ENCODE peak calls at places on chromosomes 7 and 10, in eight cellular contexts. One of them, this sample, is unnamed.

GRCh38 chr7:66047426-66047825 is 28.2 kb upstream of the ASL start:
- DNase-seq in neural crest cell: no peak
- DNase-seq in AG08395: peak
- DNase-seq in NCI-H1105 treated with DMSO at 0.1 percent for 48 hours: no peak
- DNase-seq in right cardiac atrium: no peak
- DNase-seq in K562: peak
- DNase-seq in GOT3: peak
- DNase-seq in activated CD4-positive, CD25-positive, alpha-beta regulatory T cell treated with anti-CD3 and anti-CD28 coated beads, Interleukin-2, amount 50 U/mL, for 16 hours: no peak
- DNase-seq in this sample: no peak

GRCh38 chr7:103735377-103735776 is 254.1 kb downstream of the RELN start:
- DNase-seq in K562: no peak
- DNase-seq in right cardiac atrium: no peak
- DNase-seq in neural crest cell: no peak
- DNase-seq in activated CD4-positive, CD25-positive, alpha-beta regulatory T cell treated with anti-CD3 and anti-CD28 coated beads, Interleukin-2, amount 50 U/mL, for 16 hours: no peak
- DNase-seq in AG08395: no peak
- DNase-seq in GOT3: no peak
- DNase-seq in NCI-H1105 treated with DMSO at 0.1 percent for 48 hours: no peak
- DNase-seq in this sample: no peak

GRCh38 chr10:89275383-89275782 is 23.8 kb upstream of the LIPA start:
- DNase-seq in K562: no peak
- DNase-seq in NCI-H1105 treated with DMSO at 0.1 percent for 48 hours: no peak
- DNase-seq in AG08395: no peak
- DNase-seq in activated CD4-positive, CD25-positive, alpha-beta regulatory T cell treated with anti-CD3 and anti-CD28 coated beads, Interleukin-2, amount 50 U/mL, for 16 hours: no peak
- DNase-seq in GOT3: no peak
- DNase-seq in right cardiac atrium: no peak
- DNase-seq in neural crest cell: no peak
- DNase-seq in this sample: no peak

GRCh38 chr10:122446668-122447410 is 7.6 kb upstream of the ARMS2 start:
- DNase-seq in activated CD4-positive, CD25-positive, alpha-beta regulatory T cell treated with anti-CD3 and anti-CD28 coated beads, Interleukin-2, amount 50 U/mL, for 16 hours: no peak
- DNase-seq in right cardiac atrium: no peak
- DNase-seq in GOT3: no peak
- DNase-seq in neural crest cell: no peak
- DNase-seq in NCI-H1105 treated with DMSO at 0.1 percent for 48 hours: no peak
- DNase-seq in AG08395: no peak
- DNase-seq in K562: peak
- DNase-seq in this sample: no peak

GRCh38 chr10:69861251-69862240 is 59.8 kb downstream of the COL13A1 start:
- DNase-seq in activated CD4-positive, CD25-positive, alpha-beta regulatory T cell treated with anti-CD3 and anti-CD28 coated beads, Interleukin-2, amount 50 U/mL, for 16 hours: no peak
- DNase-seq in neural crest cell: no peak
- DNase-seq in GOT3: peak
- DNase-seq in K562: peak
- DNase-seq in right cardiac atrium: no peak
- DNase-seq in AG08395: peak
- DNase-seq in NCI-H1105 treated with DMSO at 0.1 percent for 48 hours: peak
- DNase-seq in this sample: no peak

GRCh38 chr10:95788830-95789229 is 32.9 kb downstream of the ENTPD1 start:
- DNase-seq in neural crest cell: no peak
- DNase-seq in GOT3: no peak
- DNase-seq in activated CD4-positive, CD25-positive, alpha-beta regulatory T cell treated with anti-CD3 and anti-CD28 coated beads, Interleukin-2, amount 50 U/mL, for 16 hours: no peak
- DNase-seq in AG08395: peak
- DNase-seq in right cardiac atrium: no peak
- DNase-seq in K562: no peak
- DNase-seq in NCI-H1105 treated with DMSO at 0.1 percent for 48 hours: no peak
- DNase-seq in this sample: no peak

GRCh38 chr7:3300221-3300650 is 816 bp upstream of the SDK1 start:
- DNase-seq in right cardiac atrium: no peak
- DNase-seq in neural crest cell: no peak
- DNase-seq in K562: no peak
- DNase-seq in activated CD4-positive, CD25-positive, alpha-beta regulatory T cell treated with anti-CD3 and anti-CD28 coated beads, Interleukin-2, amount 50 U/mL, for 16 hours: no peak
- DNase-seq in GOT3: no peak
- DNase-seq in NCI-H1105 treated with DMSO at 0.1 percent for 48 hours: no peak
- DNase-seq in AG08395: no peak
- DNase-seq in this sample: no peak

GRCh38 chr7:5330288-5330687 is 47.5 kb downstream of the SLC29A4 start:
- DNase-seq in GOT3: no peak
- DNase-seq in AG08395: no peak
- DNase-seq in activated CD4-positive, CD25-positive, alpha-beta regulatory T cell treated with anti-CD3 and anti-CD28 coated beads, Interleukin-2, amount 50 U/mL, for 16 hours: no peak
- DNase-seq in K562: no peak
- DNase-seq in neural crest cell: no peak
- DNase-seq in NCI-H1105 treated with DMSO at 0.1 percent for 48 hours: no peak
- DNase-seq in right cardiac atrium: no peak
- DNase-seq in this sample: no peak

GRCh38 chr10:132637477-132638129 is 100.0 kb downstream of the INPP5A start:
- DNase-seq in NCI-H1105 treated with DMSO at 0.1 percent for 48 hours: peak
- DNase-seq in right cardiac atrium: no peak
- DNase-seq in neural crest cell: peak
- DNase-seq in activated CD4-positive, CD25-positive, alpha-beta regulatory T cell treated with anti-CD3 and anti-CD28 coated beads, Interleukin-2, amount 50 U/mL, for 16 hours: no peak
- DNase-seq in K562: peak
- DNase-seq in AG08395: peak
- DNase-seq in GOT3: no peak
- DNase-seq in this sample: peak

GRCh38 chr10:62726638-62727037 is 77.9 kb upstream of the ADO start:
- DNase-seq in right cardiac atrium: no peak
- DNase-seq in activated CD4-positive, CD25-positive, alpha-beta regulatory T cell treated with anti-CD3 and anti-CD28 coated beads, Interleukin-2, amount 50 U/mL, for 16 hours: no peak
- DNase-seq in neural crest cell: no peak
- DNase-seq in NCI-H1105 treated with DMSO at 0.1 percent for 48 hours: no peak
- DNase-seq in AG08395: no peak
- DNase-seq in GOT3: no peak
- DNase-seq in K562: no peak
- DNase-seq in this sample: no peak

GRCh38 chr7:1403844-1404404 is 55.3 kb downstream of the MICALL2 start:
- DNase-seq in right cardiac atrium: peak
- DNase-seq in NCI-H1105 treated with DMSO at 0.1 percent for 48 hours: peak
- DNase-seq in AG08395: peak
- DNase-seq in activated CD4-positive, CD25-positive, alpha-beta regulatory T cell treated with anti-CD3 and anti-CD28 coated beads, Interleukin-2, amount 50 U/mL, for 16 hours: no peak
- DNase-seq in K562: no peak
- DNase-seq in neural crest cell: no peak
- DNase-seq in GOT3: no peak
- DNase-seq in this sample: no peak

GRCh38 chr10:132123606-132124005 is 57.9 kb downstream of the JAKMIP3 start:
- DNase-seq in AG08395: no peak
- DNase-seq in right cardiac atrium: no peak
- DNase-seq in NCI-H1105 treated with DMSO at 0.1 percent for 48 hours: no peak
- DNase-seq in activated CD4-positive, CD25-positive, alpha-beta regulatory T cell treated with anti-CD3 and anti-CD28 coated beads, Interleukin-2, amount 50 U/mL, for 16 hours: no peak
- DNase-seq in GOT3: no peak
- DNase-seq in K562: no peak
- DNase-seq in neural crest cell: no peak
- DNase-seq in this sample: no peak

GRCh38 chr10:114719311-114719710 is 61.2 kb upstream of the ABLIM1 start:
- DNase-seq in GOT3: no peak
- DNase-seq in right cardiac atrium: no peak
- DNase-seq in neural crest cell: no peak
- DNase-seq in K562: no peak
- DNase-seq in AG08395: no peak
- DNase-seq in activated CD4-positive, CD25-positive, alpha-beta regulatory T cell treated with anti-CD3 and anti-CD28 coated beads, Interleukin-2, amount 50 U/mL, for 16 hours: no peak
- DNase-seq in NCI-H1105 treated with DMSO at 0.1 percent for 48 hours: peak
- DNase-seq in this sample: no peak

GRCh38 chr10:61744469-61744868 is 81.7 kb downstream of the CABCOCO1 start:
- DNase-seq in AG08395: no peak
- DNase-seq in NCI-H1105 treated with DMSO at 0.1 percent for 48 hours: no peak
- DNase-seq in K562: peak
- DNase-seq in neural crest cell: no peak
- DNase-seq in right cardiac atrium: no peak
- DNase-seq in activated CD4-positive, CD25-positive, alpha-beta regulatory T cell treated with anti-CD3 and anti-CD28 coated beads, Interleukin-2, amount 50 U/mL, for 16 hours: no peak
- DNase-seq in GOT3: no peak
- DNase-seq in this sample: no peak

GRCh38 chr7:22001345-22002004 is 55.8 kb upstream of the CDCA7L start:
- DNase-seq in AG08395: peak
- DNase-seq in GOT3: peak
- DNase-seq in K562: peak
- DNase-seq in right cardiac atrium: no peak
- DNase-seq in NCI-H1105 treated with DMSO at 0.1 percent for 48 hours: peak
- DNase-seq in neural crest cell: peak
- DNase-seq in activated CD4-positive, CD25-positive, alpha-beta regulatory T cell treated with anti-CD3 and anti-CD28 coated beads, Interleukin-2, amount 50 U/mL, for 16 hours: no peak
- DNase-seq in this sample: no peak

GRCh38 chr10:118504044-118504944 is 91.2 kb downstream of the PRLHR start:
- DNase-seq in NCI-H1105 treated with DMSO at 0.1 percent for 48 hours: no peak
- DNase-seq in neural crest cell: no peak
- DNase-seq in AG08395: peak
- DNase-seq in right cardiac atrium: no peak
- DNase-seq in activated CD4-positive, CD25-positive, alpha-beta regulatory T cell treated with anti-CD3 and anti-CD28 coated beads, Interleukin-2, amount 50 U/mL, for 16 hours: no peak
- DNase-seq in GOT3: peak
- DNase-seq in K562: peak
- DNase-seq in this sample: no peak

GRCh38 chr10:78248651-78249464 is 215.2 kb downstream of the RPS24 start:
- DNase-seq in activated CD4-positive, CD25-positive, alpha-beta regulatory T cell treated with anti-CD3 and anti-CD28 coated beads, Interleukin-2, amount 50 U/mL, for 16 hours: no peak
- DNase-seq in K562: no peak
- DNase-seq in NCI-H1105 treated with DMSO at 0.1 percent for 48 hours: no peak
- DNase-seq in neural crest cell: no peak
- DNase-seq in right cardiac atrium: no peak
- DNase-seq in AG08395: peak
- DNase-seq in GOT3: no peak
- DNase-seq in this sample: no peak

GRCh38 chr10:34280599-34281374 is 534.3 kb downstream of the PARD3 start:
- DNase-seq in GOT3: no peak
- DNase-seq in neural crest cell: no peak
- DNase-seq in NCI-H1105 treated with DMSO at 0.1 percent for 48 hours: no peak
- DNase-seq in right cardiac atrium: no peak
- DNase-seq in K562: peak
- DNase-seq in AG08395: peak
- DNase-seq in activated CD4-positive, CD25-positive, alpha-beta regulatory T cell treated with anti-CD3 and anti-CD28 coated beads, Interleukin-2, amount 50 U/mL, for 16 hours: no peak
- DNase-seq in this sample: no peak

GRCh38 chr7:102318482-102318971 is 31.9 kb downstream of the SH2B2 start:
- DNase-seq in AG08395: no peak
- DNase-seq in K562: peak
- DNase-seq in GOT3: no peak
- DNase-seq in neural crest cell: no peak
- DNase-seq in NCI-H1105 treated with DMSO at 0.1 percent for 48 hours: peak
- DNase-seq in right cardiac atrium: peak
- DNase-seq in activated CD4-positive, CD25-positive, alpha-beta regulatory T cell treated with anti-CD3 and anti-CD28 coated beads, Interleukin-2, amount 50 U/mL, for 16 hours: no peak
- DNase-seq in this sample: peak

GRCh38 chr10:1196656-1197055 is 140.5 kb downstream of the WDR37 start:
- DNase-seq in AG08395: no peak
- DNase-seq in NCI-H1105 treated with DMSO at 0.1 percent for 48 hours: no peak
- DNase-seq in activated CD4-positive, CD25-positive, alpha-beta regulatory T cell treated with anti-CD3 and anti-CD28 coated beads, Interleukin-2, amount 50 U/mL, for 16 hours: no peak
- DNase-seq in right cardiac atrium: no peak
- DNase-seq in neural crest cell: no peak
- DNase-seq in GOT3: no peak
- DNase-seq in K562: no peak
- DNase-seq in this sample: no peak

GRCh38 chr7:113710310-113711106 is 208.3 kb downstream of the PPP1R3A start:
- DNase-seq in AG08395: peak
- DNase-seq in NCI-H1105 treated with DMSO at 0.1 percent for 48 hours: peak
- DNase-seq in activated CD4-positive, CD25-positive, alpha-beta regulatory T cell treated with anti-CD3 and anti-CD28 coated beads, Interleukin-2, amount 50 U/mL, for 16 hours: no peak
- DNase-seq in right cardiac atrium: no peak
- DNase-seq in neural crest cell: peak
- DNase-seq in K562: peak
- DNase-seq in GOT3: no peak
- DNase-seq in this sample: no peak

GRCh38 chr10:8051851-8052257 is 2.6 kb upstream of the GATA3 start:
- DNase-seq in neural crest cell: no peak
- DNase-seq in NCI-H1105 treated with DMSO at 0.1 percent for 48 hours: no peak
- DNase-seq in K562: no peak
- DNase-seq in right cardiac atrium: no peak
- DNase-seq in activated CD4-positive, CD25-positive, alpha-beta regulatory T cell treated with anti-CD3 and anti-CD28 coated beads, Interleukin-2, amount 50 U/mL, for 16 hours: no peak
- DNase-seq in AG08395: no peak
- DNase-seq in GOT3: no peak
- DNase-seq in this sample: no peak

GRCh38 chr10:74575191-74575720 is 251.1 kb upstream of the KAT6B start:
- DNase-seq in GOT3: no peak
- DNase-seq in neural crest cell: no peak
- DNase-seq in activated CD4-positive, CD25-positive, alpha-beta regulatory T cell treated with anti-CD3 and anti-CD28 coated beads, Interleukin-2, amount 50 U/mL, for 16 hours: no peak
- DNase-seq in right cardiac atrium: no peak
- DNase-seq in AG08395: no peak
- DNase-seq in NCI-H1105 treated with DMSO at 0.1 percent for 48 hours: no peak
- DNase-seq in K562: no peak
- DNase-seq in this sample: no peak

GRCh38 chr10:125011926-125012705 is 70.2 kb downstream of the ZRANB1 start:
- DNase-seq in K562: no peak
- DNase-seq in activated CD4-positive, CD25-positive, alpha-beta regulatory T cell treated with anti-CD3 and anti-CD28 coated beads, Interleukin-2, amount 50 U/mL, for 16 hours: no peak
- DNase-seq in AG08395: no peak
- DNase-seq in GOT3: no peak
- DNase-seq in NCI-H1105 treated with DMSO at 0.1 percent for 48 hours: no peak
- DNase-seq in neural crest cell: no peak
- DNase-seq in right cardiac atrium: peak
- DNase-seq in this sample: peak

GRCh38 chr7:30335763-30336487 is 51.5 kb downstream of the ZNRF2 start:
- DNase-seq in NCI-H1105 treated with DMSO at 0.1 percent for 48 hours: no peak
- DNase-seq in neural crest cell: no peak
- DNase-seq in K562: no peak
- DNase-seq in AG08395: no peak
- DNase-seq in right cardiac atrium: no peak
- DNase-seq in activated CD4-positive, CD25-positive, alpha-beta regulatory T cell treated with anti-CD3 and anti-CD28 coated beads, Interleukin-2, amount 50 U/mL, for 16 hours: no peak
- DNase-seq in GOT3: no peak
- DNase-seq in this sample: no peak

GRCh38 chr7:2475678-2476015 is 551 bp downstream of the GRIFIN start:
- DNase-seq in K562: no peak
- DNase-seq in NCI-H1105 treated with DMSO at 0.1 percent for 48 hours: no peak
- DNase-seq in activated CD4-positive, CD25-positive, alpha-beta regulatory T cell treated with anti-CD3 and anti-CD28 coated beads, Interleukin-2, amount 50 U/mL, for 16 hours: no peak
- DNase-seq in right cardiac atrium: no peak
- DNase-seq in GOT3: no peak
- DNase-seq in neural crest cell: no peak
- DNase-seq in AG08395: no peak
- DNase-seq in this sample: no peak

GRCh38 chr10:33330543-33331019 is 3.9 kb downstream of the NRP1 start:
- DNase-seq in K562: peak
- DNase-seq in right cardiac atrium: peak
- DNase-seq in NCI-H1105 treated with DMSO at 0.1 percent for 48 hours: peak
- DNase-seq in neural crest cell: peak
- DNase-seq in activated CD4-positive, CD25-positive, alpha-beta regulatory T cell treated with anti-CD3 and anti-CD28 coated beads, Interleukin-2, amount 50 U/mL, for 16 hours: peak
- DNase-seq in AG08395: peak
- DNase-seq in GOT3: no peak
- DNase-seq in this sample: peak

GRCh38 chr10:83725567-83725966 is 413.7 kb upstream of the GHITM start:
- DNase-seq in K562: no peak
- DNase-seq in GOT3: no peak
- DNase-seq in activated CD4-positive, CD25-positive, alpha-beta regulatory T cell treated with anti-CD3 and anti-CD28 coated beads, Interleukin-2, amount 50 U/mL, for 16 hours: no peak
- DNase-seq in neural crest cell: no peak
- DNase-seq in NCI-H1105 treated with DMSO at 0.1 percent for 48 hours: no peak
- DNase-seq in right cardiac atrium: no peak
- DNase-seq in AG08395: no peak
- DNase-seq in this sample: no peak

GRCh38 chr10:109773818-109774440 is 149.4 kb downstream of the XPNPEP1 start:
- DNase-seq in right cardiac atrium: no peak
- DNase-seq in K562: peak
- DNase-seq in activated CD4-positive, CD25-positive, alpha-beta regulatory T cell treated with anti-CD3 and anti-CD28 coated beads, Interleukin-2, amount 50 U/mL, for 16 hours: no peak
- DNase-seq in AG08395: peak
- DNase-seq in neural crest cell: no peak
- DNase-seq in NCI-H1105 treated with DMSO at 0.1 percent for 48 hours: peak
- DNase-seq in GOT3: no peak
- DNase-seq in this sample: no peak

GRCh38 chr10:99297033-99297432 is 32.1 kb upstream of the CNNM1 start:
- DNase-seq in K562: no peak
- DNase-seq in right cardiac atrium: no peak
- DNase-seq in activated CD4-positive, CD25-positive, alpha-beta regulatory T cell treated with anti-CD3 and anti-CD28 coated beads, Interleukin-2, amount 50 U/mL, for 16 hours: no peak
- DNase-seq in AG08395: no peak
- DNase-seq in GOT3: no peak
- DNase-seq in NCI-H1105 treated with DMSO at 0.1 percent for 48 hours: no peak
- DNase-seq in neural crest cell: no peak
- DNase-seq in this sample: no peak

GRCh38 chr10:49284356-49284755 is 14.6 kb upstream of the C10orf71 start:
- DNase-seq in K562: no peak
- DNase-seq in NCI-H1105 treated with DMSO at 0.1 percent for 48 hours: no peak
- DNase-seq in right cardiac atrium: no peak
- DNase-seq in neural crest cell: no peak
- DNase-seq in AG08395: no peak
- DNase-seq in activated CD4-positive, CD25-positive, alpha-beta regulatory T cell treated with anti-CD3 and anti-CD28 coated beads, Interleukin-2, amount 50 U/mL, for 16 hours: no peak
- DNase-seq in GOT3: no peak
- DNase-seq in this sample: no peak

GRCh38 chr10:3828404-3829192 is 43.6 kb upstream of the KLF6 start:
- DNase-seq in activated CD4-positive, CD25-positive, alpha-beta regulatory T cell treated with anti-CD3 and anti-CD28 coated beads, Interleukin-2, amount 50 U/mL, for 16 hours: peak
- DNase-seq in right cardiac atrium: no peak
- DNase-seq in AG08395: peak
- DNase-seq in neural crest cell: no peak
- DNase-seq in GOT3: no peak
- DNase-seq in K562: peak
- DNase-seq in NCI-H1105 treated with DMSO at 0.1 percent for 48 hours: no peak
- DNase-seq in this sample: no peak

GRCh38 chr10:24642921-24643678 is 80.6 kb downstream of the ARHGAP21 start:
- DNase-seq in activated CD4-positive, CD25-positive, alpha-beta regulatory T cell treated with anti-CD3 and anti-CD28 coated beads, Interleukin-2, amount 50 U/mL, for 16 hours: no peak
- DNase-seq in NCI-H1105 treated with DMSO at 0.1 percent for 48 hours: peak
- DNase-seq in AG08395: peak
- DNase-seq in GOT3: no peak
- DNase-seq in right cardiac atrium: no peak
- DNase-seq in neural crest cell: no peak
- DNase-seq in K562: peak
- DNase-seq in this sample: no peak

GRCh38 chr7:150567168-150567567 is at the start of gene GIMAP4:
- DNase-seq in activated CD4-positive, CD25-positive, alpha-beta regulatory T cell treated with anti-CD3 and anti-CD28 coated beads, Interleukin-2, amount 50 U/mL, for 16 hours: no peak
- DNase-seq in K562: no peak
- DNase-seq in AG08395: no peak
- DNase-seq in right cardiac atrium: no peak
- DNase-seq in GOT3: no peak
- DNase-seq in NCI-H1105 treated with DMSO at 0.1 percent for 48 hours: no peak
- DNase-seq in neural crest cell: no peak
- DNase-seq in this sample: no peak

This sample was measured in heart left ventricle.